ENCODE peak calls at places on chromosomes 1 and 21, in four cellular contexts. R is IMR-90, U is H9, G is H1. B is an unnamed sample.

GRCh38 chr21:36929622-36930021 is 36.8 kb downstream of the HLCS start:
- DNase-seq in R (peak), G (no peak), U (no peak), B (peak)

GRCh38 chr1:229717774-229718173 is 91.7 kb downstream of the URB2 start:
- DNase-seq in U (no peak), R (no peak), G (no peak), B (no peak)

GRCh38 chr21:33682992-33683627 is 40.8 kb downstream of the ITSN1 start:
- DNase-seq in U (no peak), G (peak), R (peak), B (peak)

GRCh38 chr1:33814166-33814565 is 49.7 kb upstream of the HMGB4 start:
- DNase-seq in G (no peak), U (no peak), R (no peak), B (no peak)

GRCh38 chr1:110059133-110059863 is 11.2 kb downstream of the ALX3 start:
- DNase-seq in U (no peak), R (peak), G (no peak), B (peak)

GRCh38 chr1:203196371-203196770 is 9.9 kb upstream of the CHI3L1 start:
- DNase-seq in G (no peak), R (peak), U (peak), B (peak)

GRCh38 chr1:198756470-198756869 is 117.6 kb downstream of the PTPRC start:
- DNase-seq in G (no peak), R (peak), U (no peak), B (no peak)

GRCh38 chr1:178934574-178934945 is 63.7 kb upstream of the ANGPTL1 start:
- DNase-seq in G (no peak), U (no peak), R (no peak), B (no peak)

GRCh38 chr1:12014141-12014981 is 4.9 kb upstream of the MIIP start:
- DNase-seq in G (no peak), R (peak), U (peak), B (peak)

GRCh38 chr1:34132161-34132420 is 32.9 kb downstream of the CSMD2 start:
- DNase-seq in U (no peak), G (no peak), R (no peak), B (no peak)

GRCh38 chr1:19046972-19047371 is 90.5 kb upstream of the IFFO2 start:
- DNase-seq in G (no peak), U (no peak), R (no peak), B (no peak)

GRCh38 chr1:16979475-16980327 is 719 bp downstream of the MFAP2 start:
- DNase-seq in R (no peak), U (no peak), G (no peak), B (peak)

GRCh38 chr1:152107984-152108898 is 7.0 kb downstream of the TCHH start:
- DNase-seq in G (no peak), U (peak), R (peak), B (peak)

GRCh38 chr21:45989355-45990048 is 7.9 kb downstream of the COL6A1 start:
- DNase-seq in G (no peak), R (no peak), U (no peak), B (no peak)

GRCh38 chr21:18424250-18424649 is 20.7 kb upstream of the TMPRSS15 start:
- DNase-seq in R (no peak), U (no peak), G (no peak), B (no peak)

GRCh38 chr1:156608981-156609380 is 7.7 kb upstream of the GPATCH4 start:
- DNase-seq in U (no peak), G (no peak), R (no peak), B (no peak)

GRCh38 chr1:94654031-94654430 is 112.5 kb upstream of the F3 start:
- DNase-seq in U (no peak), G (no peak), R (peak), B (peak)

GRCh38 chr1:248851390-248851789 is 7.5 kb downstream of the ZNF692 start:
- DNase-seq in U (no peak), G (no peak), R (no peak), B (no peak)

GRCh38 chr1:174448964-174449363 is 1.2 kb downstream of the GPR52 start:
- DNase-seq in U (no peak), R (peak), G (no peak), B (no peak)

GRCh38 chr1:204870165-204870912 is at the start of gene NFASC:
- DNase-seq in R (no peak), U (no peak), G (no peak), B (no peak)

GRCh38 chr1:28412731-28413130 is 43.2 kb downstream of the PHACTR4 start:
- DNase-seq in G (no peak), U (no peak), R (no peak), B (peak)

GRCh38 chr21:42125571-42126544 is 54.7 kb downstream of the UMODL1 start:
- DNase-seq in G (no peak), R (peak), U (peak), B (peak)

GRCh38 chr1:7648761-7649384 is 122.2 kb upstream of the VAMP3 start:
- DNase-seq in G (no peak), U (no peak), R (peak), B (no peak)

GRCh38 chr1:41681331-41682136 is 197.1 kb upstream of the EDN2 start:
- DNase-seq in G (no peak), R (peak), U (no peak), B (no peak)

GRCh38 chr1:14733053-14733778 is 134.7 kb downstream of the KAZN start:
- DNase-seq in R (no peak), U (peak), G (peak), B (peak)

GRCh38 chr1:56897150-56898004 is 42.8 kb downstream of the C8A start:
- DNase-seq in G (no peak), U (no peak), R (no peak), B (no peak)

GRCh38 chr1:17696417-17697301 is 58.5 kb upstream of the ACTL8 start:
- DNase-seq in G (peak), R (peak), U (peak), B (peak)

GRCh38 chr1:205493241-205494085 is 11.0 kb upstream of the CDK18 start:
- DNase-seq in R (peak), G (no peak), U (no peak), B (peak)

GRCh38 chr1:218281285-218281684 is 3.8 kb upstream of the RRP15 start:
- DNase-seq in G (no peak), R (no peak), U (no peak), B (no peak)

GRCh38 chr1:247007511-247008405 is at the start of gene ZNF695:
- DNase-seq in R (peak), G (peak), U (peak), B (peak)

GRCh38 chr1:207084241-207084640 is 4.4 kb upstream of the C4BPB start:
- DNase-seq in R (peak), G (no peak), U (no peak), B (no peak)

GRCh38 chr1:41950820-41951219 is 32.1 kb upstream of the HIVEP3 start:
- DNase-seq in G (no peak), U (no peak), R (peak), B (no peak)

GRCh38 chr1:201002510-201002909 is 21.0 kb downstream of the KIF21B start:
- DNase-seq in U (no peak), R (no peak), G (no peak), B (no peak)

GRCh38 chr21:31732891-31733520 is 1.1 kb upstream of the SCAF4 start:
- DNase-seq in U (peak), G (no peak), R (peak), B (peak)

GRCh38 chr1:99818063-99818699 is 32.0 kb upstream of the AGL start:
- DNase-seq in U (no peak), R (no peak), G (no peak), B (no peak)

GRCh38 chr1:89953929-89954328 is 41.0 kb upstream of the ZNF326 start:
- DNase-seq in U (no peak), R (no peak), G (no peak), B (no peak)

GRCh38 chr1:6121021-6121421 is 59.1 kb downstream of the CHD5 start:
- DNase-seq in G (no peak), U (no peak), R (no peak), B (no peak)

GRCh38 chr1:202009326-202010031 is 908 bp upstream of the ELF3 start:
- DNase-seq in R (peak), U (peak), G (peak), B (peak)

GRCh38 chr21:45792682-45793383 is 149.3 kb downstream of the PCBP3 start:
- DNase-seq in R (no peak), G (no peak), U (no peak), B (no peak)

GRCh38 chr1:52367272-52367671 is 1.3 kb upstream of the CC2D1B start:
- DNase-seq in R (no peak), U (no peak), G (no peak), B (no peak)

GRCh38 chr1:52365091-52365745 is 787 bp downstream of the CC2D1B start:
- DNase-seq in U (peak), R (peak), G (no peak), B (peak)

GRCh38 chr1:52365746-52366516 is at the start of gene CC2D1B:
- DNase-seq in R (peak), U (peak), G (peak), B (peak)

GRCh38 chr1:52366517-52366827 is 467 bp upstream of the CC2D1B start:
- DNase-seq in R (no peak), U (no peak), G (no peak), B (no peak)

DNA sequence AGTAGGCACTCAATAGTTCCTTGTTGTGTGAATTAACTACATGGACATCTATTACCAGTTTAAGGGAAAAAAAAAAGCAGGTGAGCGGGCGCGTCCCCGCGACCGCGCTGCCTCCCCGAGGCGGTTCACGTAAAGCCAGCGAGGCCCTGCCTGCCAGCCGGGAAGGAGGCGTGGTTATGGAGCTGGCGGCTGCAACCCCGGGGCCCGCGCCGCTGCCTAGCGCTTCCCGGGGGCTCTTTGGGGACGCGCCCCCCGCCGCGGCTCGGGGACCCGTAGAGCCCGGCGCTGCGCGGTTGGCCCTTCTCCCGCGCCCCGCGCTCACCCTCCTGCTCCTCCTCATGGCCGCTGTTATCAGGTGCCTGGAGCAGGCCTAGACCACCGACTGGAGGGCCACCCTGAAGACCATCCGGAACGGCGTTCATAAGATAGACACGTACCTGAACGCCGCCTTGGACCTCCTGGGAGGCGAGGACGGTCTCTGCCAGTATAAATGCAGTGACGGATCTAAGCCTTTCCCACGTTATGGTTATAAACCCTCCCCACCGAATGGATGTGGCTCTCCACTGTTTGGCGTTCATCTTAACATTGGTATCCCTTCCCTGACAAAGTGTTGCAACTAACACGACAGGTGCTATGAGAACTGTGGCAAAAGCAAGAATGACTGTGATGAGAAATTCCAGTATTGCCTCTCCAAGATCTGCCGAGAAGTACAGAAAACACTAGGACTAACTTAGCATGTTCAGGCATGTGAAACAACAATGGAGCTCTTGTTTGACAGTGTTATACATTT is 2.6 kb upstream of the CC2D1B start:
- DNase-seq in U (peak), R (peak), G (no peak), B (peak)
- H2BK120ac ChIP-seq in U (no peak), R (no peak), G (no peak), B (no peak)

GRCh38 chr1:165631403-165632151 is 543 bp downstream of the MGST3 start:
- DNase-seq in G (no peak), R (peak), U (peak), B (peak)

GRCh38 chr1:165633624-165634023 is 2.6 kb downstream of the MGST3 start:
- DNase-seq in G (no peak), U (no peak), R (peak), B (no peak)

GRCh38 chr1:165630629-165631402 is at the start of gene MGST3:
- DNase-seq in R (peak), G (peak), U (peak), B (peak)

GRCh38 chr1:165632152-165632469 is 1.1 kb downstream of the MGST3 start:
- DNase-seq in U (peak), R (no peak), G (no peak), B (no peak)

DNA sequence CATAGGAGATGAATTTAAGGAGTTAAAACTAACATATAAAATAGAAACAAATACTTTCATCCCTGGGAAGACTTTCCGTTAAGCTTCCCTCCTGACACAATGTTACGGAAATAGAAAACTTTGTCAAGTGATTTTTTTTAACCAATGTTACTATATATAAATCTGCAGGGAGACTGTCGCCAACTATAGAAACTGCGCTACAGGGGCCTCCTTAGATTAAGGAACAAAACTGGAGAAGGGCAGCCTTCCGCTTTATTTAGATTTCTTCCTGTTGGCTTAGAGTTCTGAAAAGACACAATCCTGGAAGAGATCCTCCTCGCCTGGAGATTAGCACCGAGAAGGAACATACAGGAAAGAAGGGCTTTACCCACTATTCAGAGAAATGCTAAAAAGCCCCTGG is 1.5 kb downstream of the MGST3 start:
- DNase-seq in R (peak), U (no peak), G (no peak), B (no peak)
- H3K27ac ChIP-seq in R (peak), U (no peak), G (no peak), B (no peak)

DNA sequence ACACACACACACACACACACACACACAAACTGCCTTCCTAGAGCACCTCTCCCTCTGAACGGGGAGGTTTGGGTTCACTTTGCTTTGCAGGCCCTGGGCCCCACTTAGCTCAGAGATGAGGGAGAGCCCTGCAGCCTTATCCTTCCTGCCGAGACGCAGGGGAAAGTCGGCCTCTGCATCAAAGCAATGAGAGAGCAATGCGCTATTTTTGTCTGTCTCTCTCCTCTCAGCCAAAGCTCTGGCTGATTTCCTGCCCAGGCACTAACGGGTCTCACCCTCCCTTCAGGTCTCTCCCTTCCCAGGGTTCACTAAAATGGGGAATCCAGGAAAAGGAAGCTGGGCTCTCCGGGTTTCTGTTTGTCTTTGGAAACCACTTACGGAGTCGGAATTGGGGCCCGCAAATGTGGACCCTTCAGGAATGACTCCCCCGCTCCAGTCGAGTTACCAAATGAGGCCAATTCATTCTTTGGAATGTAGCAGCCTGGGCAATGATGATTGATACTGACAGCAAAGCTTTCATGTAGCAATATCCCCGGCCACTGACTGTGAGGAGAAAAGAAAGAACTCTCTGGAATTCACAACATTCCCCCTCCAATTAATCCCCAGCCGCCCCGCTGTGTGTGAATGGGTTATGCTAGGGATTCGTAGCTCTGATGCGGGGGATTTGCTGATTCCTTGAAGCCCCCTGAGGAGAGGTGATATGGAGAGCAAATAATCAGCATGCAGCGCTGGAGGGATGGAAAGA is 61.5 kb upstream of the WLS start:
- DNase-seq in U (peak), R (peak), G (peak), B (peak)
- H3K56ac ChIP-seq in U (no peak), R (no peak), G (no peak), B (peak)

GRCh38 chr1:245685111-245685810 is 530.5 kb downstream of the KIF26B start:
- DNase-seq in U (no peak), G (no peak), R (no peak), B (no peak)
- H2BK120ac ChIP-seq in U (no peak), G (no peak), R (no peak), B (no peak)